ENCODE peak calls at places on chromosomes 13 and 19, in six cellular contexts. F is endothelial cell of umbilical vein, W is astrocyte, A is HCT116, O is neural progenitor cell, K is adipocyte. J is an unnamed sample.

GRCh38 chr19:55646889-55647731 is 902 bp upstream of the CCDC106 start:
- DNase-seq in W (no peak), K (no peak), F (no peak), O (peak; percentile 50), A (no peak), J (no peak)

GRCh38 chr13:44853641-44854040 is 135.6 kb downstream of the NUFIP1 start:
- DNase-seq in O (no peak), A (no peak), F (peak; percentile 23), K (no peak), W (no peak), J (no peak)

GRCh38 chr13:57918913-57919312 is 287.4 kb downstream of the PCDH17 start:
- DNase-seq in F (no peak), W (no peak), A (no peak), O (no peak), K (no peak), J (no peak)

GRCh38 chr13:67353031-67353430 is 122.9 kb upstream of the PCDH9 start:
- DNase-seq in O (no peak), W (no peak), F (no peak), A (no peak), K (no peak), J (no peak)

GRCh38 chr13:46385946-46386345 is 1.1 kb downstream of the RUBCNL start:
- DNase-seq in O (peak; percentile 5), A (no peak), K (no peak), W (no peak), F (no peak), J (no peak)

GRCh38 chr13:40981949-40982348 is 37.2 kb downstream of the ELF1 start:
- DNase-seq in O (no peak), K (no peak), W (no peak), A (no peak), F (peak; percentile 53), J (no peak)

GRCh38 chr13:95987841-95988240 is 65.4 kb downstream of the UGGT2 start:
- DNase-seq in O (no peak), W (no peak), K (no peak), F (no peak), A (no peak), J (no peak)

GRCh38 chr13:20065516-20065915 is 95.3 kb downstream of the GJA3 start:
- DNase-seq in O (no peak), A (no peak), W (no peak), F (no peak), K (no peak), J (no peak)

GRCh38 chr13:51806571-51806970 is 2.6 kb upstream of the DHRS12 start:
- DNase-seq in A (no peak), K (no peak), O (no peak), F (peak; percentile 65), W (peak; percentile 33), J (no peak)

GRCh38 chr19:49741210-49741844 is 21.8 kb downstream of the TSKS start:
- DNase-seq in F (no peak), K (no peak), A (no peak), W (no peak), O (no peak), J (no peak)

GRCh38 chr19:55676889-55677505 is 2.0 kb downstream of the EPN1 start:
- DNase-seq in K (no peak), W (no peak), F (no peak), A (no peak), O (no peak), J (no peak)

GRCh38 chr13:94550030-94550738 is 45.8 kb downstream of the TGDS start:
- DNase-seq in W (peak; percentile 49), O (no peak), A (no peak), F (no peak), K (peak; percentile 71), J (peak; percentile 32)

GRCh38 chr19:48635966-48636858 is 967 bp downstream of the DBP start:
- DNase-seq in K (peak; percentile 33), W (no peak), A (no peak), O (peak; percentile 46), F (no peak), J (no peak)

GRCh38 chr19:49890349-49891311 is 6.1 kb downstream of the IL4I1 start:
- DNase-seq in A (no peak), F (no peak), O (peak; percentile 82), W (no peak), K (peak; percentile 39), J (no peak)

GRCh38 chr19:980133-980998 is 3.8 kb upstream of the WDR18 start:
- DNase-seq in A (no peak), F (no peak), K (no peak), W (no peak), O (peak; percentile 93), J (no peak)

GRCh38 chr13:110616103-110617101 is 1.1 kb downstream of the NAXD start:
- DNase-seq in F (peak; percentile 38), A (peak; percentile 27), W (peak; percentile 46), O (peak; percentile 56), K (peak; percentile 73), J (no peak)

GRCh38 chr13:82815791-82816190 is 1066.5 kb downstream of the SLITRK1 start:
- DNase-seq in F (no peak), O (no peak), W (no peak), K (no peak), A (no peak), J (no peak)

GRCh38 chr13:85666356-85666755 is 132.9 kb downstream of the SLITRK6 start:
- DNase-seq in O (peak; percentile 2), F (no peak), W (no peak), K (no peak), A (no peak), J (no peak)

GRCh38 chr19:30387311-30388115 is 15.3 kb downstream of the ZNF536 start:
- DNase-seq in W (no peak), K (no peak), F (no peak), O (no peak), A (no peak), J (no peak)

GRCh38 chr19:6071103-6071485 is 39.2 kb downstream of the RFX2 start:
- DNase-seq in K (peak; percentile 90), O (no peak), W (peak; percentile 82), F (no peak), A (no peak), J (no peak)

GRCh38 chr13:63184693-63185092 is 1769.0 kb upstream of the PCDH20 start:
- DNase-seq in K (peak; percentile 30), F (no peak), W (peak; percentile 86), A (peak; percentile 24), O (peak; percentile 40), J (no peak)

GRCh38 chr13:113775451-113776145 is 16.6 kb downstream of the TMEM255B start:
- DNase-seq in K (no peak), O (no peak), A (no peak), W (no peak), F (no peak), J (no peak)

GRCh38 chr13:100434010-100434763 is 154.4 kb downstream of the GGACT start:
- DNase-seq in O (no peak), A (peak; percentile 78), K (peak; percentile 50), F (peak; percentile 46), W (peak; percentile 64), J (no peak)

GRCh38 chr19:51034704-51035103 is at the start of gene KLK12:
- DNase-seq in A (no peak), O (no peak), F (no peak), W (no peak), K (no peak), J (no peak)

GRCh38 chr19:18159810-18160209 is 6.8 kb downstream of the PIK3R2 start:
- DNase-seq in W (no peak), A (no peak), O (no peak), K (no peak), F (no peak), J (no peak)

GRCh38 chr19:18160792-18161690 is 8.1 kb downstream of the PIK3R2 start:
- DNase-seq in A (no peak), K (peak; percentile 84), W (no peak), O (peak; percentile 88), F (peak; percentile 45), J (no peak)

GRCh38 chr19:18161691-18162039 is 8.7 kb downstream of the PIK3R2 start:
- DNase-seq in W (no peak), K (no peak), A (no peak), F (no peak), O (no peak), J (no peak)

GRCh38 chr19:18158471-18158870 is 5.5 kb downstream of the PIK3R2 start:
- DNase-seq in A (no peak), F (no peak), O (no peak), W (no peak), K (no peak), J (no peak)

GRCh38 chr19:18160441-18160791 is 7.5 kb downstream of the PIK3R2 start:
- DNase-seq in O (no peak), K (no peak), W (no peak), F (no peak), A (no peak), J (no peak)
- H3K4me3 ChIP-seq in O (no peak overlapping the region), K (no peak overlapping the region), W (no peak overlapping the region), F (no peak overlapping the region), A (peak overlapping the region; percentile 52), J (no peak overlapping the region)

DNA sequence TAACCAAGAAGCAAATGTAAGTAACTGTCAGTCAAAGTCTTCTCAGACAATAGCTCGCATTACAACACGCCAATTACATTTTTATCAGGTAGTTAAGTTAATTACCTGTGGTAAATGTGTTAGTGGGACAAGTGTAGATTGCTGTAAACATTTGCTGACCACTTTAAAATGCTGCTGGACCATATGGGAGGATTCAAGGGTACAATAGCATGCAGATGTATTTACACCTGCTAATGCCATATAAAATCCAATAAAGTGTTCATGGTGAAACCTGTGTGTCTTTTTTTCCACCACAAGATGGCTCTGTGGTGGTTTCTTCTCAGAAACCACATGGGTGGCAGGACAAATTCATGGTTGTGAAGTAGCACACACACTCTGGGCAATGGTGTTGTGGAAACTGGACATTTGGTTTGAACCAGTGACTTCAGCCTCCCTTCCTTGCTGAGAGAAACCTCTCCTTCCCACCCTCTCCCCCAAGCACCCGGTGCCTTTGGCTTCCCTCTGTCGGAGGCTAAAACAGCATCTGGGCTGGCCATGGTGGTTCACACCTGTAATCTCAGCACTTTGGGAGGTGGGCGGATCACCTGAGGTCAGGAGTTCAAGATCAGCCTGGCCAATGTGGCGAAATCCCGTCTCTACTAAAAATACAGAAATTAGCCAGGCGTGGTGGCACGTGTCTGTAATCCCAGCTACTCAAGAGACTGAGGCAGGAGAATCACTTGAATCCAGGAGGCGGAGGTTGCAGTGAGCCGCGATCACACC is 18.1 kb upstream of the GTF3A start:
- DNase-seq in A (no peak), K (peak; percentile 57), W (peak; percentile 16), O (peak; percentile 31), F (peak; percentile 47), J (no peak)
- H3K9ac ChIP-seq in A (no peak overlapping the region), K (no peak overlapping the region), W (no peak overlapping the region), O (no peak overlapping the region), F (no peak overlapping the region), J (no peak overlapping the region)

DNA sequence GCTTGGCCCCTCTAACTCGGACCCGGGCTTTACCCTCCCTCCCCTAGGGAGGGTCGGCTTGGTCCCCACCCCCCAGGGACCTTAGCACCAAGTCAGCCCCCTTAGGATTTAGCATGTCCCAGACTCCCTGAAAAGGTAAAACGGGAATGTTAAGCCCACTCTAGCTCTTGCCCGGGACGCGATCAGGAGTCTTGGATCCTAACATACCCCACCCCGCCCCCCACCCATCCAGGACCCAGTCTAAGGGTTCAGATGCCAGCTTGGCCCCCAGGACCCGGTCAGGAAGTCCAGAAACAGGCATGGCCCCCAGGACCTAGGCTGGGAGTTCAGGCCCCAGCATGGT is 437 bp downstream of the EPOR start:
- DNase-seq in O (peak; percentile 41), K (no peak), W (no peak), F (peak; percentile 17), A (no peak), J (no peak)
- H3K4me3 ChIP-seq in O (peak overlapping the region; percentile 51), K (no peak overlapping the region), W (no peak overlapping the region), F (peak overlapping the region; percentile 46), A (peak overlapping the region; percentile 69), J (peak overlapping the region; percentile 11)

GRCh38 chr19:35509018-35509652 is 4.3 kb downstream of the DMKN start:
- DNase-seq in O (peak; percentile 62), A (peak; percentile 59), F (no peak), K (no peak), W (no peak), J (no peak)
- H3K9ac ChIP-seq in O (no peak overlapping the region), A (peak overlapping the region; percentile 85), F (no peak overlapping the region), K (no peak overlapping the region), W (no peak overlapping the region), J (peak overlapping the region; percentile 85)